ENCODE peak calls at places on chromosomes 7 and 10, in six cellular contexts. C is left ventricle myocardium inferior; S is CD8-positive, alpha-beta memory T cell; H is adrenal gland; W is testis; X is GM23248. A is an unnamed sample. For H3K9me3, the result is how much of the 10 kb centered on the place peaks cover.

GRCh38 chr7:12296051-12296570 is 85.0 kb downstream of the TMEM106B start:
- DNase-seq in C (no peak), S (no peak), H (no peak), W (no peak), X (no peak), A (no peak)

GRCh38 chr7:27918503-27918902 is 178.5 kb downstream of the TAX1BP1 start:
- DNase-seq in C (no peak), S (no peak), H (no peak), W (no peak), X (no peak), A (no peak)

GRCh38 chr7:24982917-24983316 is 2.9 kb upstream of the OSBPL3 start:
- DNase-seq in C (no peak), S (no peak), H (no peak), W (no peak), X (peak), A (peak)

GRCh38 chr10:72223743-72224101 is 7.6 kb upstream of the ASCC1 start:
- DNase-seq in C (no peak), S (no peak), H (no peak), W (no peak), X (no peak), A (no peak)

GRCh38 chr10:3648179-3648975 is 136.6 kb downstream of the KLF6 start:
- DNase-seq in C (no peak), S (no peak), H (no peak), W (no peak), X (no peak), A (no peak)

GRCh38 chr10:61548371-61548770 is 95.2 kb upstream of the TMEM26 start:
- DNase-seq in C (no peak), S (no peak), H (no peak), W (peak), X (no peak), A (no peak)

GRCh38 chr7:128200376-128200775 is 40.7 kb upstream of the LEP start:
- DNase-seq in C (no peak), S (no peak), H (no peak), W (no peak), X (no peak), A (no peak)

GRCh38 chr7:48458701-48459509 is 287.6 kb downstream of the ABCA13 start:
- DNase-seq in C (no peak), S (no peak), H (no peak), W (no peak), X (no peak), A (no peak)

GRCh38 chr10:33122014-33122788 is 164.2 kb upstream of the ITGB1 start:
- DNase-seq in C (no peak), S (no peak), H (no peak), W (no peak), X (peak), A (no peak)

GRCh38 chr7:27184342-27185012 is 555 bp downstream of the HOXA11 start:
- DNase-seq in C (no peak), S (no peak), H (peak), W (peak), X (peak), A (no peak)

GRCh38 chr10:97083228-97083860 is 102.4 kb downstream of the SLIT1 start:
- DNase-seq in C (no peak), S (no peak), H (no peak), W (no peak), X (no peak), A (no peak)

GRCh38 chr7:22234247-22234646 is 122.7 kb downstream of the RAPGEF5 start:
- DNase-seq in C (no peak), S (no peak), H (no peak), W (no peak), X (no peak), A (no peak)

GRCh38 chr10:45008524-45009161 is 7.9 kb downstream of the ZNF22 start:
- DNase-seq in C (no peak), S (peak), H (peak), W (peak), X (peak), A (peak)

GRCh38 chr10:126844406-126844805 is 60.8 kb upstream of the DOCK1 start:
- DNase-seq in C (no peak), S (no peak), H (no peak), W (no peak), X (peak), A (no peak)

GRCh38 chr10:22682237-22683192 is 31.9 kb downstream of the PIP4K2A start:
- DNase-seq in C (no peak), S (peak), H (no peak), W (no peak), X (peak), A (no peak)

GRCh38 chr10:58723977-58724376 is 211.3 kb downstream of the BICC1 start:
- DNase-seq in C (no peak), S (no peak), H (no peak), W (no peak), X (peak), A (no peak)

DNA sequence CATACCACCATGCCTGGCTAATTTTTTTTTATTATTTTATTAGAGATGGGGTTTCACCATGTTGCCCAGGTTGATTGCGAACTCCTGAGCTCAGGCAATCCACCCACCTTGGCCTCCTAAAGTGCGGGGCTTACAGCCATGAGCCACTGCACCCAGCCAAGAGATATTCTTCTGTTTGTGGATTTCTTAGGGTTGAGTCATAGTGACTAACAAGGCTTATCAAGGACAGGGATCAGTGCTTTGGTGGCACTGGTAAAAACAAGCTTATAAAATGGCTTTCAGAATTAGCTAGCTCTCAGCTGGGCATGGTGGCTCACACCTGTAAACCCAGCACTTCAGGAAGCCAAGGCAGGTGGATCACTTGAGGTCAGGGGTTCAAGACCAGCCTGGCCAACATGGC is 122.4 kb downstream of the ZNF248 start:
- DNase-seq in C (no peak), S (no peak), H (peak), W (no peak), X (peak), A (no peak)
- H3K9me3 ChIP-seq in C (under half), S (under half), H (under half), W (under half), X (under half), A (under half)

GRCh38 chr7:158277219-158278141 is 310.1 kb downstream of the PTPRN2 start:
- DNase-seq in C (no peak), S (no peak), H (no peak), W (no peak), X (no peak), A (no peak)

GRCh38 chr7:158274404-158274811 is 313.2 kb downstream of the PTPRN2 start:
- DNase-seq in C (no peak), S (no peak), H (no peak), W (no peak), X (no peak), A (no peak)

GRCh38 chr7:158274996-158275395 is 312.6 kb downstream of the PTPRN2 start:
- DNase-seq in C (no peak), S (no peak), H (no peak), W (no peak), X (no peak), A (no peak)

GRCh38 chr7:158275711-158276413 is 311.8 kb downstream of the PTPRN2 start:
- DNase-seq in C (no peak), S (no peak), H (no peak), W (no peak), X (no peak), A (no peak)

DNA sequence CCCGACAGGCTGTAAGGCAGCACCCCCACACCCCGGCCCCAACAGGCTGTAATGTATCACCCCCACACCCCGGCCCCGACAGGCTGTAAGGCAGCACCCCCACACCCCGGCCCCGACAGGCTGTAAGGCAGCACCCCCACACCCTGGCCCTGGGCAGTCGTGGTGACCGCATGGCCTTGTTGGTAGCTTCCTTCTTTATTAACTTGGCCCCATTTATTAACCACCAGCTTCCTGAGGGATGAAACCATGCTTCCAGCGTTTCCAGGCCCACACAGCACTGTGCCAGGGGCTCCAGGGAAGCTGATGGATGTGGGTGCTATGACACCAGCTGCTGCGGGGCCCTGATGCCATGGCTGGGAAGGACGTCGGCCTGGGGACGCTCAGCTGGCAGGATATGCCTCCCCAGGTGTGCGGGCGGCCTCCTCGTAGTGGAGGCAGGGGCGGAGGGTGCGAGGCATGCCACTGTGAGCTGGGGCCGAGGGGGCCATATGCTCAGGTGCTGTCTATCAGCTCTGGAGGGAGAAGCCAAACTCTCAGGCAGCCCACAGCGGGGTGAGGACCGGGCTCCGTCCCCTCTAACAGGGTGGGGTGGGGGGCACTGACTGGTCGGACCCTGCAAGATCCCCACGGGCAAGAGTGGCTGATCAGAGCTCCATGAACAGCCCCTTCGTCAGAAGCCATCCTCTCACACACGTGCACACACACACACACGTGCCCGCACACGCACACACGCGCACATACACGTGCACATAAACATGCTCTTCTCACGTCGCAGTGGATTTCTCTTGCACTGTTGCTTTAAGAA is 311.0 kb downstream of the PTPRN2 start:
- DNase-seq in C (no peak), S (no peak), H (no peak), W (no peak), X (no peak), A (no peak)
- H3K9me3 ChIP-seq in C (under half), S (under half), H (under half), W (under half), X (under half), A (under half)

DNA sequence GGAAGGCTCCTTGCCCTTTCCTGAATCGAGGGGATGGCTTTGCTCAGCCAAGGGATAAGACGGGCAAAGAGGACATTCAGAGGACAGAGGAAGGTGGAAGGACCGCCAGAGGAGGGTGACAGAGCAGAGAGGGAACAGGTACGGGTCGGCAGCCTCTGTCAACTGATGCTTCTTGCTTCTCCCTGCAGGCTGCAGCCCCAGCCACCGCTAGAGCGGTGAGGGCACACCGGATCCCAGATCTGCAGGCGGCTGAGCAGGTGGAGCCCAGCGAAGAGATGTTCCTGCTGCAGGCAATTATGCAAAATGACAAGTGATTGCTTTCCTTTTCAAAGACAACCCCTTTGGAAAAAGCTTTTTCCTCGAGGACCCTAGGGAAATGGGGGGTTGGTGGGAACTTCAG is 181.9 kb upstream of the ANKRD30A start:
- DNase-seq in C (no peak), S (no peak), H (no peak), W (no peak), X (no peak), A (no peak)
- H3K9me3 ChIP-seq in C (under half), S (under half), H (under half), W (under half), X (under half), A (under half)

GRCh38 chr7:157475095-157475494 is 138.3 kb downstream of the DNAJB6 start:
- DNase-seq in C (no peak), S (no peak), H (no peak), W (no peak), X (no peak), A (no peak)

GRCh38 chr7:157476654-157477549 is 140.1 kb downstream of the DNAJB6 start:
- DNase-seq in C (no peak), S (no peak), H (no peak), W (no peak), X (no peak), A (no peak)

GRCh38 chr7:157475601-157476000 is 138.8 kb downstream of the DNAJB6 start:
- DNase-seq in C (no peak), S (no peak), H (no peak), W (no peak), X (no peak), A (no peak)

GRCh38 chr7:157477550-157478212 is 140.9 kb downstream of the DNAJB6 start:
- DNase-seq in C (peak), S (no peak), H (no peak), W (no peak), X (no peak), A (no peak)

GRCh38 chr7:157476201-157476600 is 139.4 kb downstream of the DNAJB6 start:
- DNase-seq in C (no peak), S (no peak), H (no peak), W (no peak), X (no peak), A (no peak)
- H3K9me3 ChIP-seq in C (under half), S (under half), H (under half), W (under half), X (under half), A (under half)

GRCh38 chr10:5135581-5135980 is 41.4 kb downstream of the AKR1C3 start:
- DNase-seq in C (no peak), S (no peak), H (no peak), W (no peak), X (no peak), A (no peak)
- H3K9me3 ChIP-seq in C (half or more), S (under half), H (under half), W (under half), X (under half), A (under half)

DNA sequence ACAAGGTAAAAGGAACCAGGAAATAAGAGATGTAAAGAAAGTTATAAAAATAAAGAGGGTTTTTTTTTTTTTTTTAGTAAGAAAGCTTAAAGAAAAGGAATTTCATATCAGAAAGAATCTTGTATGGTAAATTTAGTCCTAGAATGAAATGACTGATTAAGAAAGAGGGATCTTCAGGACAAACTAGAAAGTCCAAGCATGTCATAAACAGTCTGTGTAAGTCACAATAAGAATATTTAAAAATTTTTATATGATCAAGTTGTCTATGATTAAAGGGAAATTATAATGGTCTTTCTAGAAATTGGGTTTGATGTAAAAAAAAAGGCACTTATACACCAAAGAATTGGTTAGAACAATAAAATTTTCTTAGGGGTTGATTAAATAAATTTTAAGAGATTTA is 289.5 kb downstream of the XPNPEP1 start:
- DNase-seq in C (no peak), S (no peak), H (no peak), W (no peak), X (no peak), A (no peak)
- H3K9me3 ChIP-seq in C (half or more), S (under half), H (under half), W (under half), X (under half), A (under half)